ENCODE peak calls at places on chromosomes 6 and 20, in nine cellular contexts. L is stimulated activated CD4-positive, alpha-beta T cell treated with anti-CD3 and anti-CD28 coated beads, Interleukin-4, amount 100 ng/mL, for 48 hours; J is HCT116; I is Karpas-422; Q is T follicular helper cell; K is T-helper 2 cell; A is nephron progenitor cell; Z is HT1080; O is EL. V is an unnamed sample.

GRCh38 chr6:35168461-35168861 is 27.3 kb upstream of the TCP11 start:
- DNase-seq in O (no peak), Z (no peak), I (no peak), L (no peak), J (no peak), K (no peak), A (peak; percentile 26), Q (no peak), V (no peak)

GRCh38 chr6:44080561-44081521 is 46.4 kb downstream of the MRPL14 start:
- DNase-seq in O (no peak), A (no peak), Q (no peak), Z (no peak), L (no peak), K (no peak), J (no peak), I (no peak), V (no peak)

GRCh38 chr6:70673601-70674000 is 5.9 kb downstream of the SMAP1 start:
- DNase-seq in A (no peak), Q (no peak), I (peak; percentile 38), K (no peak), L (no peak), J (no peak), Z (peak; percentile 20), O (peak; percentile 53), V (no peak)

GRCh38 chr6:40377173-40377806 is 209.9 kb downstream of the LRFN2 start:
- DNase-seq in A (no peak), L (no peak), Z (no peak), Q (no peak), O (no peak), J (no peak), K (no peak), I (no peak), V (no peak)

GRCh38 chr6:26312096-26312463 is 52.9 kb upstream of the BTN3A2 start:
- DNase-seq in I (no peak), O (peak; percentile 48), Q (no peak), J (no peak), L (no peak), A (no peak), K (no peak), Z (no peak), V (no peak)

GRCh38 chr6:159729598-159729997 is 2.3 kb downstream of the WTAP start:
- DNase-seq in K (no peak), Z (no peak), A (no peak), I (no peak), Q (no peak), L (no peak), O (no peak), J (no peak), V (no peak)

GRCh38 chr6:101935732-101936131 is 542.2 kb downstream of the GRIK2 start:
- DNase-seq in L (no peak), O (no peak), Z (no peak), J (no peak), A (no peak), Q (no peak), I (no peak), K (no peak), V (no peak)

GRCh38 chr20:63156221-63156671 is 59.7 kb downstream of the YTHDF1 start:
- DNase-seq in K (no peak), A (no peak), O (peak; percentile 21), L (no peak), Z (no peak), J (no peak), Q (no peak), I (no peak), V (no peak)